ENCODE peak calls at places on chromosomes 3 and 15, in eight cellular contexts. A is SK-N-SH, F is GM12892, L is stomach, C is GM23338, I is upper lobe of left lung, Z is transverse colon, U is suprapubic skin. S is an unnamed sample.

GRCh38 chr3:4986175-4986610 is 7.0 kb downstream of the BHLHE40 start:
- DNase-seq in A (no peak), F (no peak), L (no peak), C (no peak), I (no peak), Z (no peak), U (no peak), S (no peak)

GRCh38 chr3:111252795-111253194 is 181.2 kb downstream of the NECTIN3 start:
- DNase-seq in A (peak), F (no peak), L (no peak), C (peak), I (peak), Z (no peak), U (no peak), S (peak)

GRCh38 chr15:35181538-35181937 is 96.4 kb upstream of the NANOGP8 start:
- DNase-seq in A (no peak), F (no peak), L (no peak), C (no peak), I (no peak), Z (no peak), U (no peak), S (no peak)

GRCh38 chr3:51814034-51814433 is 35.0 kb upstream of the IQCF6 start:
- DNase-seq in A (no peak), F (no peak), L (no peak), C (no peak), I (no peak), Z (no peak), U (no peak), S (no peak)

GRCh38 chr3:155382396-155383042 is 89.0 kb upstream of the STRIT1 start:
- DNase-seq in A (peak), F (no peak), L (peak), C (peak), I (peak), Z (peak), U (no peak), S (no peak)

GRCh38 chr3:5565026-5565425 is 377.5 kb downstream of the EDEM1 start:
- DNase-seq in A (no peak), F (no peak), L (no peak), C (no peak), I (no peak), Z (no peak), U (no peak), S (no peak)

GRCh38 chr15:68495981-68496705 is 64.2 kb upstream of the ITGA11 start:
- DNase-seq in A (no peak), F (no peak), L (no peak), C (no peak), I (no peak), Z (no peak), U (no peak), S (no peak)

GRCh38 chr15:66936115-66936863 is 129.1 kb upstream of the SMAD3 start:
- DNase-seq in A (peak), F (no peak), L (no peak), C (no peak), I (no peak), Z (no peak), U (peak), S (no peak)

GRCh38 chr3:49910409-49911123 is 6.9 kb upstream of the MST1R start:
- DNase-seq in A (peak), F (no peak), L (no peak), C (peak), I (no peak), Z (no peak), U (no peak), S (no peak)

GRCh38 chr3:53938645-53939044 is 47.0 kb upstream of the SELENOK start:
- DNase-seq in A (peak), F (no peak), L (peak), C (peak), I (no peak), Z (peak), U (no peak), S (no peak)

GRCh38 chr15:68537097-68537496 is 41.7 kb upstream of the CORO2B start:
- DNase-seq in A (no peak), F (no peak), L (no peak), C (peak), I (no peak), Z (no peak), U (no peak), S (no peak)

GRCh38 chr3:150503402-150504099 is 42.7 kb downstream of the SERP1 start:
- DNase-seq in A (no peak), F (no peak), L (no peak), C (peak), I (no peak), Z (no peak), U (no peak), S (no peak)

GRCh38 chr3:184395320-184395660 is 15.4 kb downstream of the CHRD start:
- DNase-seq in A (no peak), F (no peak), L (no peak), C (no peak), I (no peak), Z (no peak), U (no peak), S (no peak)

GRCh38 chr15:75452968-75453702 is 1.6 kb upstream of the SIN3A start:
- DNase-seq in A (no peak), F (no peak), L (peak), C (peak), I (peak), Z (peak), U (peak), S (peak)

GRCh38 chr15:75455424-75455981 is 4.0 kb upstream of the SIN3A start:
- DNase-seq in A (peak), F (peak), L (peak), C (peak), I (peak), Z (peak), U (peak), S (peak)

GRCh38 chr15:75452364-75452967 is 976 bp upstream of the SIN3A start:
- DNase-seq in A (no peak), F (peak), L (peak), C (peak), I (peak), Z (peak), U (peak), S (peak)

GRCh38 chr15:75454471-75455418 is 3.3 kb upstream of the SIN3A start:
- DNase-seq in A (peak), F (peak), L (peak), C (peak), I (peak), Z (peak), U (peak), S (peak)

DNA sequence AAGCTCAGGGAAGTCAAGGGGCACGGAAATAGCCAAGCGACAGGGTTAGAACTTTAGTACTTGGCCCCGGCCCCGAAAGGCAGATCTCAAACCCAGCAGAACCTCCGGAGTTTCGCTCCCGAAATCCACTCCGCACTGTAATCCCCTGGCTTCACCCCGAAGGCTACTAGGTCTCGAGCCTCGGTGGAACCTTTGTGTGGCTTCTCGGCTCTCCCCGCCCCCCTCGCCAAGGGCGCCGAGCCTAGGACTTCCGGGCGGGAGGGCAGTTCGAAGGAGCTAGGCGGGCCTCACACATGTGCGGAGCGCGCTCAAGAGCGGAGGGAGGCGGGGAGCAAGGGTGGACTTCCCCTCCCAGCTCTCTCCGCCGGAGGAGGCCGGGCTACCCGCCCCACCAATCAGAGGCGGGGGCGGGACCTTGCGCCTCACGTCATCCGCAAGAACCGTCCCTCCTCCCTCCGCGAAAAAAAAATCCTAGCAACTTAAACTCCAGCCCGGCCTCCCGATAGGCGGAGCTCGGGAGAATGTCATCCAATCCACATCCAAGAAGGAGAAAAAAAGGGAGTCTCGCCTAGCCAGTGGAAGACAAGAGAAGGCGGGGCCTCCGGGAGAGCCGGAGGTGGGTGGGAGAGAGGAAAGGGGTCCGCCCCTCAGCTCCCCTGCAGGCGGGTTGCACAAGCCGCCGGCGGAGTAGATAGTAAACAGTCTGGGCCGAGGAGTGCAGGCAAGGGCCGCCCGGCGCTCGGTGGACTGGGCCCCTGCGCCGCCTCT is 2.4 kb upstream of the SIN3A start:
- DNase-seq in A (peak), F (peak), L (peak), C (peak), I (peak), Z (peak), U (peak), S (peak)
- TF ChIP-seq POLR2AphosphoS5 in A (peak), F (peak), L (peak), C (peak), I (peak), Z (peak), U (no peak), S (peak)

GRCh38 chr15:80152180-80152895 is 461 bp upstream of the FAH start:
- DNase-seq in A (peak), F (peak), L (peak), C (peak), I (peak), Z (peak), U (peak), S (peak)
- TF ChIP-seq POLR2AphosphoS5 in A (no peak), F (no peak), L (no peak), C (peak), I (no peak), Z (no peak), U (no peak), S (peak)

GRCh38 chr15:82918162-82918561 is 34.4 kb downstream of the HOMER2 start:
- DNase-seq in A (no peak), F (no peak), L (peak), C (no peak), I (no peak), Z (no peak), U (no peak), S (no peak)

GRCh38 chr15:82921242-82921641 is 31.3 kb downstream of the HOMER2 start:
- DNase-seq in A (no peak), F (no peak), L (peak), C (no peak), I (no peak), Z (no peak), U (no peak), S (no peak)

GRCh38 chr15:82918607-82919230 is 33.8 kb downstream of the HOMER2 start:
- DNase-seq in A (no peak), F (no peak), L (peak), C (no peak), I (no peak), Z (no peak), U (no peak), S (no peak)

GRCh38 chr15:82917252-82917651 is 35.3 kb downstream of the HOMER2 start:
- DNase-seq in A (no peak), F (no peak), L (peak), C (no peak), I (no peak), Z (no peak), U (no peak), S (no peak)

DNA sequence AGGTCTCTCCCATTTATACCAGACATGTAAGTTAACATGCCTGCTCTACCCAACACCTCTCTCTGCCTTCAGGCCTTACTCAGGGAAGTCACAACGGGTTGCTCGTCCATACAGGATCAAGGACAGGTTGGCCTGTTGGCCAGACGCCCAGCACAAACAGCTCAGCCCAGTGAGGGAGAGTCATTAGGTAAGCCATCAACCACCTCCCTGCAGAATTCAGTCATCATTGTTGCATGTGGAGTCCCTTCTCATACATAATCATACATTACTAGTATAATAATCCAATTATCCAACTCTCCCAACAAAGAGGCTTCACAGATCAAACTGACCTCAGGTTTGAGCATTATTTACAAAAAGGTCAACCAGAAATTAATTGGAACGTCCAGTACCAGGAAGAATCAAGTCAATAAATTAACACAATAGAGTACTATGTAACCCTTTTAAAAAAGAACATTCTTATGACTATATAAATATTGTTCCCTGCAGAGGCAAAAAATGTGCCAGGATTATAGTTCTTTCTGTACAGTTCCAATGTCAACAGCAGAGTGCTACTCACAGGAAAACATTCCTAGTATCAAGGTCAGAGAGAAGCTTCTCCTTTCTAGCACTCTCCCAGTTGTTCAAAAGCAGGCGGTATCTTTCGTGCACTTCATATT is 33.2 kb downstream of the HOMER2 start:
- DNase-seq in A (no peak), F (no peak), L (peak), C (no peak), I (peak), Z (peak), U (peak), S (peak)
- TF ChIP-seq POLR2AphosphoS5 in A (no peak), F (no peak), L (no peak), C (no peak), I (no peak), Z (no peak), U (no peak), S (peak)

GRCh38 chr3:15286022-15286421 is 46.4 kb downstream of the SH3BP5 start:
- DNase-seq in A (no peak), F (no peak), L (no peak), C (peak), I (no peak), Z (no peak), U (no peak), S (no peak)

GRCh38 chr3:15288331-15288726 is 44.1 kb downstream of the SH3BP5 start:
- DNase-seq in A (no peak), F (no peak), L (no peak), C (no peak), I (no peak), Z (no peak), U (no peak), S (no peak)

GRCh38 chr3:15289661-15290060 is 42.7 kb downstream of the SH3BP5 start:
- DNase-seq in A (no peak), F (no peak), L (no peak), C (no peak), I (no peak), Z (no peak), U (no peak), S (no peak)

GRCh38 chr3:15290731-15291130 is 41.7 kb downstream of the SH3BP5 start:
- DNase-seq in A (no peak), F (no peak), L (no peak), C (no peak), I (no peak), Z (no peak), U (no peak), S (no peak)

DNA sequence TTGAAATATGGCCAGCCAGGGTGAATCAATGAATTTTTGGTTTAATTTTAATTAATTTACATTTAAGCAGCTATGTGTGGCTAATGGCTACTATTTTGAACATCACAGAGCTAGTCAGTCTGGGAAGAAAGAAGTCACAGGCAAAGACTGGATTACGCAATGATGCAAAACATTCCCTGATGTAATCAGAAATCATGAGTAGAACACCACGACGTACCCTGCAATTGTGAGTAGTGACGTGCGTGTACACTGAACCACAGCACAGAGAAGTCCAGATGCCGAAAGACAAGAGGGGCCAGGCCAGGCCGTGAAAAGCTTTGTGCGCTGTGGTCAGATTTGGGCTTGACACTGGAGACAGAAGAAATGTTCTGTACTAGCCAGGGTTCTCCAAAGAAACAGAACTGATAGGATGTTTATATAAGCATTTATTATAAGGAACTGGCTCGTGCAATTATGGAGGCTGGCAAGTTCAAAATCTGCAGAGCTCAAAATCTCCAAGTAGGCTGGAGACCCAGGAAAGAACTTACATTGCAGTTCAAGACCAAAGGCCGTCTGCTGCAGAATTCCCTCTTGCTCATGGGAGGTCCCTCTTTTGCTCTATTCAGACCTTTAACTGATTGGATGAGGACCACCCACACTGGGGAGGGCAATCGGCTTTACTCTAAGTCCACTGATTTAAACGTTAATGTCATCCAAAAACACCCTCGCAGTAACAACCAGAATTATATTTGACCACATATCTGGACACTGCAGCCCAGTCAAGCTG is 44.6 kb downstream of the SH3BP5 start:
- DNase-seq in A (no peak), F (no peak), L (peak), C (no peak), I (peak), Z (peak), U (peak), S (no peak)
- TF ChIP-seq POLR2AphosphoS5 in A (no peak), F (no peak), L (peak), C (no peak), I (peak), Z (peak), U (peak), S (peak)

S was measured in spleen.